ENCODE peak calls at places on chromosomes 7 and 10, in nine cellular contexts. R is Peyer's patch, X is heart left ventricle, U is HCT116, F is transverse colon, N is esophagus squamous epithelium, E is sigmoid colon, W is ovary, G is right lobe of liver. P is an unnamed sample.

GRCh38 chr7:132527467-132528410 is 48.5 kb downstream of the PLXNA4 start:
- DNase-seq in E (no peak), R (no peak), G (peak; percentile 47), U (no peak), F (no peak), X (no peak), N (no peak), W (no peak), P (no peak)

GRCh38 chr10:64648915-64649314 is 1127.7 kb downstream of the REEP3 start:
- DNase-seq in X (no peak), U (peak; percentile 26), G (no peak), E (no peak), W (no peak), R (no peak), N (no peak), F (no peak), P (no peak)

GRCh38 chr7:128106840-128107239 is 75.6 kb upstream of the LRRC4 start:
- DNase-seq in G (no peak), U (no peak), E (peak; percentile 46), W (no peak), N (no peak), X (no peak), F (no peak), R (no peak), P (no peak)

GRCh38 chr10:66941491-66941890 is 15.7 kb downstream of the LRRTM3 start:
- DNase-seq in X (no peak), W (peak; percentile 35), G (no peak), N (no peak), E (no peak), F (no peak), R (no peak), U (no peak), P (no peak)

GRCh38 chr10:113959383-113959760 is 84.3 kb upstream of the ADRB1 start:
- DNase-seq in F (peak; percentile 84), N (no peak), U (no peak), X (no peak), G (peak; percentile 56), R (peak; percentile 79), W (no peak), E (no peak), P (no peak)

GRCh38 chr7:139776486-139777303 is 1.1 kb downstream of the HIPK2 start:
- DNase-seq in X (no peak), F (peak; percentile 36), G (peak; percentile 28), R (peak; percentile 65), U (no peak), E (no peak), N (no peak), W (peak; percentile 31), P (no peak)

GRCh38 chr10:99593312-99593711 is 26.9 kb downstream of the SLC25A28 start:
- DNase-seq in U (no peak), E (no peak), G (no peak), X (no peak), R (peak; percentile 77), N (no peak), F (peak; percentile 82), W (no peak), P (no peak)

GRCh38 chr10:101053516-101053915 is 8.3 kb upstream of the KAZALD1 start:
- DNase-seq in F (no peak), W (no peak), X (no peak), N (no peak), R (no peak), G (no peak), E (no peak), U (no peak), P (no peak)

GRCh38 chr7:126790763-126791162 is 462.0 kb downstream of the GRM8 start:
- DNase-seq in N (no peak), X (no peak), F (no peak), U (no peak), E (no peak), G (no peak), R (no peak), W (no peak), P (no peak)

GRCh38 chr7:37208528-37208927 is 240.1 kb downstream of the ELMO1 start:
- DNase-seq in X (no peak), U (peak; percentile 43), N (peak; percentile 5), E (peak; percentile 93), G (peak; percentile 61), R (no peak), W (peak; percentile 67), F (peak; percentile 54), P (no peak)

GRCh38 chr10:46536781-46537180 is 19.7 kb downstream of the GPRIN2 start:
- DNase-seq in N (no peak), U (no peak), E (peak; percentile 49), W (peak; percentile 4), R (peak; percentile 40), G (peak; percentile 6), F (peak; percentile 5), X (no peak), P (no peak)

GRCh38 chr10:68800196-68800595 is 27.1 kb upstream of the STOX1 start:
- DNase-seq in X (no peak), G (no peak), R (no peak), E (no peak), F (no peak), U (no peak), W (no peak), N (no peak), P (no peak)

GRCh38 chr10:48363617-48364355 is 57.3 kb downstream of the MAPK8 start:
- DNase-seq in G (no peak), W (peak; percentile 36), U (peak; percentile 43), F (peak; percentile 11), E (no peak), N (no peak), X (no peak), R (no peak), P (peak; percentile 21)

GRCh38 chr7:126780993-126781392 is 471.7 kb downstream of the GRM8 start:
- DNase-seq in G (no peak), X (no peak), F (no peak), E (no peak), W (no peak), R (no peak), U (no peak), N (no peak), P (no peak)

DNA sequence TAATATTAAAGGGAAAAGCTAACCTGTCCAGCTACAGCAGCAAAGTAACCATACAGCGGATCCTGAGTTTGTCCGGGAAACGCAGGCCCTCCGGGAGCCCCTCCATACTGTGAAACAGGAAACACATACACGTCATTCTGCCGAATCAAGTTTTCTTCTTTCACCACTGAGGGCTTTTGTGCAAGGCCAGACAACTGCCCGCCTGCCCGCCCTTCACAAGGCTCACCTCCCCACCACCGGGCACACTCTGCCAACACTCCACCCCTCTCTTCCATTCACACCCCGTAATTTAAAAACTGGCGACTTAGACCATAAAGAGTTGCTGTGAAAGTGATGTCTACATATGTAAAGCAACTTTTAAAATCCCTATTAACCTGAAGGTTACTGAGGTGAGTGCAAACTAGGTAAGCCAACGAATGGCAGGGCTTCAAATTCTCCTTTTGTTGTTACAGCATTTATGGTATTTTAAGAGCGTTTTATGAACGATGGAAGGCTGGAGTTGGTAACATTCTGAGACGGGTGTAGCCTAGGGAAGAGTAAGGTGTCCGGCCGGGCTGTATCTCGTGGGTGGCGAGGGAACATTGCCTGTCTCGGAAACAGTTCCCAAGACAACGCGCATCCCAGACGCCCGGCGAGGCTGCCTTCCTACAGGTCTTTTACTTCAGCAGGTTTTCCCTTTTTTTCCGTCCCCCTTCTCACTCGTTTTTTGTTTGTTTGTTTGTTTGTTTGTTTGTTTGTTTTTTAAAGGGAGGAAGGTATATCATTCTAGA is 817 bp downstream of the SRI start:
- DNase-seq in E (peak; percentile 76), N (no peak), U (no peak), W (peak; percentile 39), X (peak; percentile 65), G (peak; percentile 42), F (peak; percentile 80), R (peak; percentile 60), P (peak; percentile 48)
- TF ChIP-seq POLR2A in E (no peak), N (no peak), U (no peak), W (no peak), X (no peak), G (no peak), F (peak; percentile 54), R (no peak), P (no peak)

DNA sequence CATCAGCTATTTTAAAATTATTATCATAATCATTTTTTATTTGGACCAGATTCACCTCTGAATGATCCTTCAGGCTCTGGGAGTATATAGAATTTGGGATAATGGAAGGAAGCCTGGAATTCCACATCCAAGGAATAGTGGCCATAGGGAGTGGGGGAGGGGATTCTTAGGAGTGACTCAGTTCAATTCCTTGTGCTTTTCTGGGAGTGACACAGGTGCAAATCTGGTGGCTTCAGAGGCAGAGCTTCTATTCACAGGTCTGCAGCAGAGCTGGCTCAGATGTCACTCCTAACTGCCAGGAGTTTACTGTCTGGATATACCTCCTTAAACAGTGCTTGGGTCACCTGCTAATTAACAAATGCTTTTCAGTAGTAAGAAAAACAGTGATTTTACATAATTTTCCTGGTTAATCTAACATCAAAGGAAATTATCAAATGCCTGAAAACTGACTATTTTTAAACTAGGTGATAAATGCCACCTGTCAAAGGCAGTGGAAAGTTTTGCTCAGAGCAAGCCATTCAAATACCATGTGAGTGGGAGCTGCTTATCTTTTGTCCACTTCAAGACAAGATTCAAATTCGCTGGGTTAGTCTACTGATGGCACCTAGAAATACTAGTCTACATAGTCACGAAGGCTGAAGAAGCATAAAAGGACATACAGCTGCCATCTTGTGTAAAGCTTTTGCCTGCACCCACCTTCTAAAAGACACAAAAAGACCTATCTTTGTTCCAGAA is 106.7 kb upstream of the LAMB4 start:
- DNase-seq in E (no peak), W (no peak), X (no peak), F (no peak), N (no peak), G (no peak), R (no peak), U (no peak), P (no peak)
- H3K4me1 ChIP-seq in E (no peaks in the 10 kb centered on the region), W (no peaks in the 10 kb centered on the region), X (no peaks in the 10 kb centered on the region), F (no peaks in the 10 kb centered on the region), N (no peaks in the 10 kb centered on the region), G (no peaks in the 10 kb centered on the region), R (peaks cover 2% of the 10 kb centered on the region), U (no peaks in the 10 kb centered on the region), P (no peaks in the 10 kb centered on the region)

DNA sequence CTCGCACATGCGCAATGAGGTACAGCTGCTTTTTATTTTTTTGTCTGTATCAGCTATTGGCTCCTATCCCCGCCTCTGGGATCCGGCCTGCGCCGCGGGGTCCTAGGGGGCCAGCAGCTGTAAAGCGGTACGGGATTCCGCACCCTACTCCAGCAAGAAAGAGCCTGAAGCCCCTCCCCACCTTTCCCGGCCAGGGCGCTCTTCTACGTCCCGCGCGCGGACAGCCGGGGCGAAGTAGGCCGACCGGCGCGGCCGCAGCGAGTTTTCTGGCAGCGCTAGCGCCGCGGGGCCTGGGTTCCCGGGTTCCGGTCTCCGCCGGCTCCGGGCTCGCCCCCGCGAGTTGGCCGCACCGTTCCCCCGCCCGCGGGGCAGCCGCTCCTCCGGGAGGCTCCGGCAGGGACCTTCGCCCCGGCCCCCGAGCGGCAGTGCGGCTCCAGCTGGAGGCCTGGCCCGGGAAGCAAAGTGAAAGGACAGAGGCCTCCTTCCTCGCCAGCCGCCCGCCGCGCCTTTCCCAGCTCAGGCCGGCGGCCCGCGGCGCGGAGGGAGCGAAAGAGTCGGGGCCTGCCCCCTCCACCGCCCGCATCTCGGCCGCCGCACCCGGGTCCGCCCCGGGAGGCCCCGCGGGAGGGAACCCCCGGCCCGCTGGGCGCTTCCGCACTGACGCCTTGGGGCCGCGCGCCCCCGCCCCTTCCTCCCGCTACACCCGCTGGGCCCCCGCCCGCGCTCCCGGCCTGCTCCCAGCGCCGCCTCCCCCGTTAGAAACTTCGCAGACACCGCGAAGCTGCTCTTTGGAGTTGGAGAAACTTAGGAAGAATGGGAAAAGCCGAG is 4.7 kb upstream of the SPAG6 start:
- DNase-seq in R (peak; percentile 84), N (no peak), G (peak; percentile 82), E (peak; percentile 82), U (peak; percentile 76), W (peak; percentile 83), F (peak; percentile 65), X (peak; percentile 84), P (no peak)
- TF ChIP-seq POLR2A in R (peak; percentile 45), N (no peak), G (peak; percentile 64), E (peak; percentile 34), U (no peak), W (peak; percentile 82), F (peak; percentile 61), X (no peak), P (peak; percentile 72)

GRCh38 chr10:43396928-43397624 is 11.9 kb downstream of the HNRNPF start:
- DNase-seq in E (peak; percentile 94), X (peak; percentile 92), W (peak; percentile 83), F (peak; percentile 95), G (peak; percentile 96), U (peak; percentile 76), N (peak; percentile 51), R (peak; percentile 96), P (peak; percentile 84)
- H3K4me1 ChIP-seq in E (no peaks in the 10 kb centered on the region), X (peaks cover 29% of the 10 kb centered on the region), W (peaks cover 20% of the 10 kb centered on the region), F (peaks cover 33% of the 10 kb centered on the region), G (no peaks in the 10 kb centered on the region), U (peaks cover 39% of the 10 kb centered on the region), N (peaks cover 56% of the 10 kb centered on the region), R (peaks cover 3% of the 10 kb centered on the region), P (no peaks in the 10 kb centered on the region)

P was measured in breast epithelium.